ENCODE peak calls at places on chromosomes 12 and 14, in seven cellular contexts. T is HCT116, M is PC-3, Q is hepatocyte, J is OCI-LY7, F is SK-N-SH, E is MM.1S. X is an unnamed sample. For H3K9me3 and H3K9me2, the result is how much of the 10 kb centered on the place peaks cover.

GRCh38 chr12:39205969-39206368 is 237.0 kb downstream of the KIF21A start:
- DNase-seq in T (no peak), M (no peak), J (peak), Q (no peak), F (no peak), E (peak), X (no peak)

GRCh38 chr12:31589896-31590729 is 823 bp downstream of the DENND5B start:
- DNase-seq in F (peak), J (peak), Q (peak), M (peak), T (peak), E (peak), X (peak)

GRCh38 chr12:126708492-126708896 is 1558.5 kb upstream of the TMEM132C start:
- DNase-seq in M (peak), F (peak), Q (no peak), E (peak), T (no peak), J (no peak), X (peak)

GRCh38 chr14:54591461-54592245 is 24.7 kb downstream of the SAMD4A start:
- DNase-seq in E (no peak), F (no peak), T (no peak), J (no peak), Q (no peak), M (peak), X (peak)

GRCh38 chr12:54587315-54587821 is 1.1 kb downstream of the PPP1R1A start:
- DNase-seq in F (no peak), Q (peak), E (no peak), M (no peak), T (no peak), J (no peak), X (peak)

GRCh38 chr14:97221572-97221971 is 424.4 kb downstream of the VRK1 start:
- DNase-seq in T (no peak), Q (no peak), J (no peak), E (no peak), M (no peak), F (no peak), X (no peak)

GRCh38 chr14:71169028-71169427 is 261.8 kb downstream of the PCNX1 start:
- DNase-seq in T (no peak), M (no peak), Q (no peak), J (no peak), F (no peak), E (no peak), X (peak)

GRCh38 chr12:20701106-20701505 is 6.0 kb downstream of the SLCO1C1 start:
- DNase-seq in T (no peak), E (no peak), Q (no peak), J (no peak), M (no peak), F (no peak), X (no peak)

GRCh38 chr12:89352492-89353187 is at the start of gene DUSP6:
- DNase-seq in E (peak), J (peak), T (peak), F (peak), M (peak), Q (peak), X (peak)

GRCh38 chr14:64303471-64303917 is 9.3 kb upstream of the ESR2 start:
- DNase-seq in Q (peak), T (peak), E (peak), M (peak), J (peak), F (peak), X (peak)

GRCh38 chr14:29637406-29637805 is 290.2 kb downstream of the PRKD1 start:
- DNase-seq in T (no peak), F (no peak), M (peak), E (no peak), Q (no peak), J (no peak), X (peak)

GRCh38 chr12:42691991-42692557 is 102.5 kb upstream of the PRICKLE1 start:
- DNase-seq in T (no peak), M (no peak), E (peak), J (no peak), F (no peak), Q (no peak), X (no peak)

GRCh38 chr14:96062506-96062905 is 23.3 kb downstream of the C14orf132 start:
- DNase-seq in M (no peak), T (no peak), J (no peak), E (no peak), F (no peak), Q (no peak), X (no peak)

GRCh38 chr14:68245146-68246073 is 425.8 kb downstream of the RAD51B start:
- DNase-seq in E (no peak), M (no peak), Q (peak), F (no peak), T (no peak), J (no peak), X (peak)

GRCh38 chr12:85016423-85016822 is 19.7 kb downstream of the TSPAN19 start:
- DNase-seq in E (no peak), M (peak), Q (no peak), J (no peak), F (no peak), T (peak), X (peak)

GRCh38 chr14:67704018-67704417 is 2.3 kb downstream of the RDH12 start:
- DNase-seq in T (no peak), F (no peak), J (no peak), M (no peak), E (no peak), Q (no peak), X (no peak)

GRCh38 chr14:88974991-88975835 is 150.8 kb downstream of the TTC8 start:
- DNase-seq in Q (no peak), T (no peak), J (no peak), M (no peak), F (no peak), E (no peak), X (no peak)

GRCh38 chr12:6224550-6224949 is 24.4 kb downstream of the CD9 start:
- DNase-seq in M (peak), Q (peak), T (no peak), J (peak), E (no peak), F (no peak), X (peak)

GRCh38 chr12:116236986-116237385 is 40.5 kb downstream of the MED13L start:
- DNase-seq in J (no peak), F (no peak), Q (no peak), E (no peak), T (no peak), M (no peak), X (peak)

GRCh38 chr14:39426605-39427004 is 5.6 kb downstream of the FBXO33 start:
- DNase-seq in Q (peak), T (no peak), E (peak), M (peak), J (peak), F (peak), X (peak)

GRCh38 chr14:104694475-104694950 is 5.1 kb downstream of the INF2 start:
- DNase-seq in T (no peak), F (no peak), M (no peak), E (no peak), J (no peak), Q (no peak), X (no peak)

GRCh38 chr12:49174218-49174617 is 14.7 kb downstream of the TUBA1A start:
- DNase-seq in E (no peak), M (no peak), Q (no peak), T (no peak), J (no peak), F (no peak), X (no peak)

GRCh38 chr12:9813821-9814798 is 13.2 kb upstream of the KLRF1 start:
- DNase-seq in T (peak), Q (peak), F (peak), M (peak), E (peak), J (peak), X (peak)

GRCh38 chr12:34361721-34362316 is 339.5 kb downstream of the ALG10 start:
- DNase-seq in M (no peak), F (no peak), E (no peak), T (no peak), J (no peak), Q (no peak), X (no peak)

GRCh38 chr12:34356233-34356987 is 334.1 kb downstream of the ALG10 start:
- DNase-seq in Q (no peak), F (no peak), E (no peak), M (peak), J (no peak), T (no peak), X (no peak)

GRCh38 chr12:34357791-34358190 is 335.5 kb downstream of the ALG10 start:
- DNase-seq in J (no peak), T (no peak), Q (no peak), M (no peak), F (no peak), E (no peak), X (no peak)

GRCh38 chr12:34354239-34355200 is 332.2 kb downstream of the ALG10 start:
- DNase-seq in F (peak), E (no peak), Q (no peak), J (no peak), M (no peak), T (no peak), X (no peak)

DNA sequence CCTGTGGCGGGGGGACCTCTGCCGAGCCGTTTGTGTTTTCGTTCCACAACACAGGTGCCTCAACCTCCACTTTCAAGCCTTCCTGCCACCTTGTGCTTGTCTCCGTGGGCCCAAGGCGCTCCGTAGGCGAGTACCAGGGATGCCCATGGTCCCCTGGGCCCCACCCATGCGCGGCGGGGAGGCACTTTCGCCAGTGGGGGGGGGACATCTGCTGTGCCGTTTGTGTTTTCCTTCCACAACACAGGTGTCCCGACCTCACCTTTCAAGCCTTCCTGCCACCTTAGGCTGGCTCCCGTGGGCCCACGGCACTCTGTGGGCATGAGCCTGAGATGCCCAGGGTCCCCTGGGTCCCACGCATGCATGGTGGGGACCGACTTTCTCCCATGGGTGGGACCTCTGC is 335.9 kb downstream of the ALG10 start:
- DNase-seq in J (no peak), F (no peak), Q (no peak), E (no peak), T (no peak), M (no peak), X (no peak)
- H3K9me3 ChIP-seq in J (under half), F (under half), Q (under half), E (under half), T (under half), M (under half), X (under half)

GRCh38 chr12:59119676-59120075 is 199.4 kb upstream of the LRIG3 start:
- DNase-seq in J (no peak), F (no peak), T (no peak), Q (no peak), M (peak), E (no peak), X (peak)
- TF ChIP-seq EZH2phosphoT487 in J (no peak), F (no peak), T (no peak), Q (no peak), M (no peak), E (no peak), X (no peak)

GRCh38 chr14:98458702-98459101 is 813.3 kb downstream of the BCL11B start:
- DNase-seq in Q (no peak), E (no peak), M (no peak), J (no peak), F (no peak), T (no peak), X (no peak)
- H3K9me2 ChIP-seq in Q (under half), E (under half), M (under half), J (under half), F (under half), T (under half), X (under half)

DNA sequence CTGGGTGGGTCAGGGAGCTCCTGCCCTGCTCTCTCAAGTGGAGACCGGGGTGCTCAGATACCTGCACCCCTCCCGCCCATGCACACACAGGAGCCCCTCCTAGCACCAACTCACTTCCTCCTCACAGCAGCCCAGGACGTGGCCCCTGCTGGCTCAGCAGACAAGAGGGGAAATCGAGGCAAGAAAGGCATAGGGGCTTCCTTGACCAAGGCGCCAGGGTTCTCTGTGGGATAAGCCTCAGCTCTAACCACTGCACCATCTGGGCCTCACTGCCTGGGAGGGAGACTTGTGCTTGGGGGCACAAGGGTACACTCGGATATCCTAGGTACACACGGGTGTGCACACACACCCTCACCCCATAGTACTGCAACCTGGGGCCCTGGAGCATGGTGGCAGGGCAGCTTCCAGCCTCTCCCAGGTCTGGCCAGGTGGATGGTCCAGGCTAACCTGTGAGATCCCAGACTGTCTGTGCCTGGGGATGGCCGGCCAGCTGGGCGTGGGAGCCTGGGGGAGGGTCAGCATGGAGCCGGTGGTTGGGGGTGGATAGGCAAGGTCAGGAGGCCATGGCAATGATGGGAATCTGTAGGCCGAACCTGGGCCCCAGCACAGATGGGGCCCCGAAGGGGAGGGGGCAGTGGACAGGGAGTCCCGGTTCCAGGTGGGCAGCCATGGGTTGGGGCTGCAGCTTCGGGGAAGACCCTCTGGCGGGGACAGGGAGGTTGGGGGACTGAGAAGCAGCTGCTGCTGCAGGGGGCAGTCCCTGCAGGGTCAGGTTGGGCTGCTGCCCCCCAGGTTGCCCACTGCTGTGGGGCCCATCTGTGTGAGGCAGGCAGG is 312.4 kb downstream of the TMEM121 start:
- DNase-seq in E (no peak), M (no peak), F (no peak), Q (no peak), T (no peak), J (no peak), X (no peak)
- H3K9me3 ChIP-seq in E (under half), M (under half), F (under half), Q (under half), T (under half), J (under half), X (under half)

GRCh38 chr12:70843363-70843762 is 77.2 kb downstream of the PTPRR start:
- DNase-seq in J (no peak), F (no peak), E (no peak), T (no peak), Q (no peak), M (no peak), X (no peak)
- TF ChIP-seq EZH2phosphoT487 in J (no peak), F (no peak), E (no peak), T (no peak), Q (no peak), M (no peak), X (no peak)

DNA sequence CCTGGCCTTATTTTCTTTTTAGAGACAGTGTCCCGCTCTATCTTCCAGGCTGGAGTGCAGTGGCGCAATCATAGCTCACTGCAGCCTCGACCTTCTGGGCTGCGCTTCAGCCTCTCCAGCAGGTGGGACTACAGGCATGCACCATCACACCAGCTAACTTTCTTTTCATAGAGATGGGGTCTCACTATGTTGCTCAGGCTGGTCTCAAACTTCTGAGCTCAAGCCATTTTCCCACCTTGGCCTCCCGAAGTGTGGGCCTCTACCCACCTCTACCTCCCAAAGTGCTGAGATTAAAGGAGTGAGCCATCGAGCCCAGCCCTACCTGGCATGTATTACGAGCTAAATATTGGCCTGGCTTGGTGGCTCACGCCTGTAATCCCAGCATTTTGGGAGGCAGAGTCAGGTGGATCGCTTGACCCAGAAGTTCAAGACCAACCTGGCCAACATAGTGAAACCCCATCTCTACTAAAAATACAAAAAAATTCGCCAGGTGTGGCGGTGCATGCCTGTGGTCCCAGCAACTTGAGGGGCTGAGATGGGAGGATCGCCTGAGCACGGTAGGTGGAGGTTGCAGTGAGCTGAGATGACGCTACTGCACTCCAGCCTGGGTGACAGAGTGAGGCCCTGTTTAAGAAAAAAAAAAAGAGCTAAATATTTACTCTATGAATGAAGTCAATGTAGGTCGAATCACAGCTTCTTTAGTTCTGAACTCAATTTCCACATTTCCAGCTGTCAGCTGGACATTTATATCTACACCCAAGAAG is 7.6 kb upstream of the RILPL1 start:
- DNase-seq in F (no peak), Q (no peak), M (no peak), E (no peak), J (no peak), T (no peak), X (no peak)
- H3K9me2 ChIP-seq in F (under half), Q (under half), M (under half), E (under half), J (under half), T (under half), X (under half)